ENCODE peak calls at places on chromosomes 3 and 15, in seven cellular contexts. Z is mesothelial cell of epicardium, N is astrocyte, L is SK-N-SH, E is foreskin fibroblast, O is hypothalamus, V is activated T-helper 1 cell treated with Interleukin-2 at 50 U/mL for 16 hours. H is an unnamed sample.

GRCh38 chr3:64460877-64461276 is 226.9 kb downstream of the ADAMTS9 start:
- DNase-seq in Z (no peak), N (peak; percentile 96), L (no peak), E (peak; percentile 71), O (no peak), V (no peak), H (no peak)

GRCh38 chr3:11274743-11275142 is 2.5 kb downstream of the ATG7 start:
- DNase-seq in Z (no peak), N (no peak), L (peak; percentile 48), E (no peak), O (no peak), V (no peak), H (no peak)

GRCh38 chr3:98972155-98972554 is 70.7 kb upstream of the DCBLD2 start:
- DNase-seq in Z (no peak), N (peak; percentile 99), L (no peak), E (peak; percentile 95), O (no peak), V (no peak), H (no peak)

GRCh38 chr15:38535451-38536200 is 29.0 kb downstream of the RASGRP1 start:
- DNase-seq in Z (no peak), N (peak; percentile 47), L (no peak), E (no peak), O (no peak), V (no peak), H (no peak)

GRCh38 chr3:57756528-57757401 is 656 bp downstream of the SLMAP start:
- DNase-seq in Z (peak; percentile 27), N (peak; percentile 63), L (peak; percentile 73), E (peak; percentile 81), O (no peak), V (peak; percentile 5), H (no peak)

GRCh38 chr3:7382293-7383033 is 521.5 kb downstream of the GRM7 start:
- DNase-seq in Z (no peak), N (peak; percentile 95), L (no peak), E (peak; percentile 2), O (no peak), V (no peak), H (no peak)

GRCh38 chr3:161171113-161171512 is 50.0 kb upstream of the NMD3 start:
- DNase-seq in Z (no peak), N (peak; percentile 90), L (no peak), E (peak; percentile 90), O (no peak), V (no peak), H (no peak)

GRCh38 chr3:131804565-131805133 is 230.2 kb downstream of the CPNE4 start:
- DNase-seq in Z (no peak), N (no peak), L (no peak), E (peak; percentile 16), O (no peak), V (no peak), H (no peak)

GRCh38 chr15:60391722-60392340 is 6.0 kb downstream of the ANXA2 start:
- DNase-seq in Z (no peak), N (no peak), L (no peak), E (peak; percentile 36), O (no peak), V (no peak), H (no peak)

GRCh38 chr3:151707216-151707615 is 26.5 kb upstream of the AADACL2 start:
- DNase-seq in Z (no peak), N (no peak), L (no peak), E (peak; percentile 31), O (no peak), V (no peak), H (no peak)

GRCh38 chr15:66080791-66081475 is 172.6 kb downstream of the MEGF11 start:
- DNase-seq in Z (no peak), N (peak; percentile 65), L (peak; percentile 58), E (peak; percentile 79), O (no peak), V (no peak), H (peak; percentile 91)

GRCh38 chr3:37249717-37250116 is 75.3 kb upstream of the LRRFIP2 start:
- DNase-seq in Z (no peak), N (no peak), L (no peak), E (no peak), O (no peak), V (no peak), H (no peak)

GRCh38 chr3:101036213-101036618 is 43.0 kb upstream of the ABI3BP start:
- DNase-seq in Z (no peak), N (peak; percentile 96), L (no peak), E (peak; percentile 95), O (no peak), V (no peak), H (no peak)

GRCh38 chr15:100596792-100597191 is 5.2 kb downstream of the LINS1 start:
- DNase-seq in Z (no peak), N (peak; percentile 78), L (no peak), E (no peak), O (no peak), V (peak; percentile 81), H (no peak)

GRCh38 chr3:182909318-182910040 is 70.9 kb downstream of the DCUN1D1 start:
- DNase-seq in Z (no peak), N (peak; percentile 16), L (peak; percentile 33), E (peak; percentile 31), O (no peak), V (no peak), H (no peak)

GRCh38 chr3:178100881-178101280 is 435.4 kb upstream of the KCNMB2 start:
- DNase-seq in Z (no peak), N (peak; percentile 47), L (no peak), E (no peak), O (no peak), V (no peak), H (no peak)

GRCh38 chr3:175485436-175485835 is 626.3 kb downstream of the NAALADL2 start:
- DNase-seq in Z (no peak), N (no peak), L (no peak), E (no peak), O (no peak), V (no peak), H (no peak)

GRCh38 chr3:184154909-184155643 is at the start of gene DVL3:
- DNase-seq in Z (no peak), N (peak; percentile 37), L (peak; percentile 97), E (peak; percentile 90), O (peak; percentile 43), V (peak; percentile 38), H (no peak)

GRCh38 chr3:170909129-170909903 is 879 bp upstream of the EIF5A2 start:
- DNase-seq in Z (no peak), N (peak; percentile 98), L (no peak), E (peak; percentile 91), O (no peak), V (no peak), H (no peak)

GRCh38 chr3:195896361-195897080 is 11.8 kb downstream of the TNK2 start:
- DNase-seq in Z (no peak), N (peak; percentile 79), L (peak; percentile 59), E (peak; percentile 87), O (peak; percentile 23), V (no peak), H (peak; percentile 84)

GRCh38 chr3:30393079-30393478 is 213.3 kb upstream of the TGFBR2 start:
- DNase-seq in Z (no peak), N (no peak), L (no peak), E (no peak), O (no peak), V (no peak), H (no peak)

GRCh38 chr15:32694222-32694983 is 23.4 kb upstream of the GREM1 start:
- DNase-seq in Z (no peak), N (no peak), L (no peak), E (no peak), O (no peak), V (no peak), H (no peak)

GRCh38 chr3:55330756-55331155 is 156.3 kb downstream of the WNT5A start:
- DNase-seq in Z (no peak), N (peak; percentile 71), L (no peak), E (no peak), O (no peak), V (no peak), H (no peak)

GRCh38 chr15:34318277-34319079 is 19.1 kb downstream of the SLC12A6 start:
- DNase-seq in Z (no peak), N (peak; percentile 45), L (no peak), E (peak; percentile 80), O (no peak), V (no peak), H (no peak)

GRCh38 chr15:57327985-57328471 is 48.3 kb upstream of the CGNL1 start:
- DNase-seq in Z (no peak), N (peak; percentile 99), L (no peak), E (peak; percentile 84), O (no peak), V (no peak), H (no peak)

GRCh38 chr15:91469627-91470567 is 369.8 kb downstream of the SV2B start:
- DNase-seq in Z (no peak), N (no peak), L (peak; percentile 14), E (no peak), O (no peak), V (peak; percentile 15), H (no peak)

GRCh38 chr3:187955076-187955952 is 198.6 kb upstream of the LPP start:
- DNase-seq in Z (no peak), N (peak; percentile 87), L (no peak), E (peak; percentile 91), O (no peak), V (no peak), H (no peak)

GRCh38 chr3:140148824-140149390 is 213.9 kb downstream of the CLSTN2 start:
- DNase-seq in Z (no peak), N (no peak), L (no peak), E (no peak), O (no peak), V (no peak), H (no peak)

GRCh38 chr15:70201376-70201775 is 103.7 kb upstream of the TLE3 start:
- DNase-seq in Z (no peak), N (no peak), L (no peak), E (no peak), O (no peak), V (no peak), H (no peak)

GRCh38 chr3:57961177-57961827 is 46.9 kb upstream of the FLNB start:
- DNase-seq in Z (no peak), N (no peak), L (no peak), E (no peak), O (no peak), V (no peak), H (no peak)